ENCODE peak calls at places on chromosome 5, in seven cellular contexts. One of them, this sample, is unnamed.

GRCh38 chr5:157342822-157343402 is 77.0 kb downstream of the CYFIP2 start:
- DNase-seq in CD4-positive, alpha-beta T cell: no peak
- DNase-seq in hepatocyte: peak; percentile 30
- DNase-seq in CD4-positive, CD25-positive, alpha-beta regulatory T cell: peak; percentile 15
- DNase-seq in tibial artery: no peak
- DNase-seq in psoas muscle: peak; percentile 55
- DNase-seq in neuronal stem cell: no peak
- DNase-seq in this sample: no peak

GRCh38 chr5:84255318-84255717 is 129.4 kb downstream of the EDIL3 start:
- DNase-seq in psoas muscle: no peak
- DNase-seq in CD4-positive, alpha-beta T cell: no peak
- DNase-seq in CD4-positive, CD25-positive, alpha-beta regulatory T cell: no peak
- DNase-seq in neuronal stem cell: no peak
- DNase-seq in tibial artery: no peak
- DNase-seq in hepatocyte: peak; percentile 28
- DNase-seq in this sample: no peak

GRCh38 chr5:56207537-56207936 is 25.6 kb downstream of the ANKRD55 start:
- DNase-seq in tibial artery: no peak
- DNase-seq in CD4-positive, CD25-positive, alpha-beta regulatory T cell: no peak
- DNase-seq in CD4-positive, alpha-beta T cell: no peak
- DNase-seq in hepatocyte: no peak
- DNase-seq in psoas muscle: no peak
- DNase-seq in neuronal stem cell: no peak
- DNase-seq in this sample: no peak

GRCh38 chr5:153960269-153961215 is 78.2 kb downstream of the FAM114A2 start:
- DNase-seq in neuronal stem cell: no peak
- DNase-seq in psoas muscle: no peak
- DNase-seq in CD4-positive, alpha-beta T cell: no peak
- DNase-seq in CD4-positive, CD25-positive, alpha-beta regulatory T cell: no peak
- DNase-seq in tibial artery: no peak
- DNase-seq in hepatocyte: no peak
- DNase-seq in this sample: no peak

GRCh38 chr5:79255786-79256557 is 20.0 kb downstream of the JMY start:
- DNase-seq in hepatocyte: peak; percentile 59
- DNase-seq in tibial artery: no peak
- DNase-seq in psoas muscle: no peak
- DNase-seq in CD4-positive, alpha-beta T cell: no peak
- DNase-seq in CD4-positive, CD25-positive, alpha-beta regulatory T cell: no peak
- DNase-seq in neuronal stem cell: peak; percentile 21
- DNase-seq in this sample: no peak

GRCh38 chr5:124922255-124922975 is 176.0 kb upstream of the ZNF608 start:
- DNase-seq in tibial artery: no peak
- DNase-seq in neuronal stem cell: no peak
- DNase-seq in hepatocyte: no peak
- DNase-seq in psoas muscle: no peak
- DNase-seq in CD4-positive, alpha-beta T cell: no peak
- DNase-seq in CD4-positive, CD25-positive, alpha-beta regulatory T cell: no peak
- DNase-seq in this sample: no peak

GRCh38 chr5:14742427-14743010 is 78.0 kb downstream of the OTULIN start:
- DNase-seq in hepatocyte: no peak
- DNase-seq in CD4-positive, CD25-positive, alpha-beta regulatory T cell: no peak
- DNase-seq in CD4-positive, alpha-beta T cell: no peak
- DNase-seq in tibial artery: peak; percentile 48
- DNase-seq in neuronal stem cell: no peak
- DNase-seq in psoas muscle: no peak
- DNase-seq in this sample: no peak

GRCh38 chr5:32229586-32229985 is 55.5 kb upstream of the GOLPH3 start:
- DNase-seq in CD4-positive, alpha-beta T cell: no peak
- DNase-seq in CD4-positive, CD25-positive, alpha-beta regulatory T cell: no peak
- DNase-seq in neuronal stem cell: no peak
- DNase-seq in tibial artery: no peak
- DNase-seq in psoas muscle: no peak
- DNase-seq in hepatocyte: no peak
- DNase-seq in this sample: no peak

GRCh38 chr5:108681079-108681921 is 66.4 kb upstream of the FER start:
- DNase-seq in hepatocyte: peak; percentile 72
- DNase-seq in psoas muscle: no peak
- DNase-seq in CD4-positive, CD25-positive, alpha-beta regulatory T cell: peak; percentile 30
- DNase-seq in neuronal stem cell: peak; percentile 35
- DNase-seq in tibial artery: peak; percentile 72
- DNase-seq in CD4-positive, alpha-beta T cell: no peak
- DNase-seq in this sample: peak; percentile 45

GRCh38 chr5:177596775-177597238 is 3.1 kb upstream of the B4GALT7 start:
- DNase-seq in hepatocyte: no peak
- DNase-seq in CD4-positive, CD25-positive, alpha-beta regulatory T cell: no peak
- DNase-seq in CD4-positive, alpha-beta T cell: no peak
- DNase-seq in tibial artery: no peak
- DNase-seq in psoas muscle: no peak
- DNase-seq in neuronal stem cell: no peak
- DNase-seq in this sample: no peak

GRCh38 chr5:170278611-170279500 is 18.7 kb downstream of the LCP2 start:
- DNase-seq in CD4-positive, CD25-positive, alpha-beta regulatory T cell: peak; percentile 91
- DNase-seq in hepatocyte: no peak
- DNase-seq in psoas muscle: peak; percentile 62
- DNase-seq in CD4-positive, alpha-beta T cell: peak; percentile 90
- DNase-seq in neuronal stem cell: no peak
- DNase-seq in tibial artery: no peak
- DNase-seq in this sample: no peak

GRCh38 chr5:134370306-134370870 is 981 bp upstream of the UBE2B start:
- DNase-seq in CD4-positive, CD25-positive, alpha-beta regulatory T cell: no peak
- DNase-seq in psoas muscle: no peak
- DNase-seq in CD4-positive, alpha-beta T cell: no peak
- DNase-seq in hepatocyte: no peak
- DNase-seq in tibial artery: no peak
- DNase-seq in neuronal stem cell: no peak
- DNase-seq in this sample: no peak

GRCh38 chr5:139809331-139809810 is 13.8 kb downstream of the PSD2 start:
- DNase-seq in CD4-positive, CD25-positive, alpha-beta regulatory T cell: no peak
- DNase-seq in hepatocyte: no peak
- DNase-seq in neuronal stem cell: no peak
- DNase-seq in psoas muscle: peak; percentile 37
- DNase-seq in CD4-positive, alpha-beta T cell: no peak
- DNase-seq in tibial artery: no peak
- DNase-seq in this sample: no peak

GRCh38 chr5:176985516-176985915 is 21.1 kb downstream of the UIMC1 start:
- DNase-seq in CD4-positive, alpha-beta T cell: peak; percentile 38
- DNase-seq in hepatocyte: no peak
- DNase-seq in CD4-positive, CD25-positive, alpha-beta regulatory T cell: peak; percentile 65
- DNase-seq in neuronal stem cell: no peak
- DNase-seq in psoas muscle: no peak
- DNase-seq in tibial artery: no peak
- DNase-seq in this sample: no peak

GRCh38 chr5:158619083-158619788 is 480.5 kb downstream of the EBF1 start:
- DNase-seq in hepatocyte: peak; percentile 34
- DNase-seq in CD4-positive, alpha-beta T cell: no peak
- DNase-seq in neuronal stem cell: no peak
- DNase-seq in CD4-positive, CD25-positive, alpha-beta regulatory T cell: no peak
- DNase-seq in tibial artery: no peak
- DNase-seq in psoas muscle: no peak
- DNase-seq in this sample: no peak

GRCh38 chr5:112226215-112226614 is 192.9 kb downstream of the EPB41L4A start:
- DNase-seq in CD4-positive, alpha-beta T cell: no peak
- DNase-seq in psoas muscle: no peak
- DNase-seq in neuronal stem cell: no peak
- DNase-seq in tibial artery: no peak
- DNase-seq in hepatocyte: no peak
- DNase-seq in CD4-positive, CD25-positive, alpha-beta regulatory T cell: no peak
- DNase-seq in this sample: no peak

GRCh38 chr5:119743927-119744326 is 114.6 kb downstream of the FAM170A start:
- DNase-seq in tibial artery: no peak
- DNase-seq in psoas muscle: no peak
- DNase-seq in neuronal stem cell: peak; percentile 51
- DNase-seq in CD4-positive, alpha-beta T cell: no peak
- DNase-seq in CD4-positive, CD25-positive, alpha-beta regulatory T cell: peak; percentile 11
- DNase-seq in hepatocyte: peak; percentile 64
- DNase-seq in this sample: peak; percentile 57

GRCh38 chr5:63008195-63008594 is 429.6 kb downstream of the LRRC70 start:
- DNase-seq in psoas muscle: no peak
- DNase-seq in hepatocyte: no peak
- DNase-seq in CD4-positive, alpha-beta T cell: no peak
- DNase-seq in CD4-positive, CD25-positive, alpha-beta regulatory T cell: no peak
- DNase-seq in tibial artery: peak; percentile 58
- DNase-seq in neuronal stem cell: no peak
- DNase-seq in this sample: no peak

GRCh38 chr5:42951847-42952411 is 88.2 kb downstream of the ANXA2R start:
- DNase-seq in neuronal stem cell: no peak
- DNase-seq in hepatocyte: no peak
- DNase-seq in tibial artery: no peak
- DNase-seq in CD4-positive, CD25-positive, alpha-beta regulatory T cell: peak; percentile 67
- DNase-seq in CD4-positive, alpha-beta T cell: peak; percentile 51
- DNase-seq in psoas muscle: peak; percentile 60
- DNase-seq in this sample: no peak

GRCh38 chr5:91183743-91184142 is 199.4 kb downstream of the ARRDC3 start:
- DNase-seq in hepatocyte: no peak
- DNase-seq in tibial artery: no peak
- DNase-seq in neuronal stem cell: no peak
- DNase-seq in CD4-positive, CD25-positive, alpha-beta regulatory T cell: no peak
- DNase-seq in psoas muscle: no peak
- DNase-seq in CD4-positive, alpha-beta T cell: no peak
- DNase-seq in this sample: no peak

GRCh38 chr5:5009240-5009639 is 130.9 kb upstream of the ADAMTS16 start:
- DNase-seq in psoas muscle: no peak
- DNase-seq in neuronal stem cell: no peak
- DNase-seq in tibial artery: no peak
- DNase-seq in CD4-positive, alpha-beta T cell: no peak
- DNase-seq in hepatocyte: no peak
- DNase-seq in CD4-positive, CD25-positive, alpha-beta regulatory T cell: no peak
- DNase-seq in this sample: no peak

GRCh38 chr5:31854181-31854624 is 215.3 kb downstream of the PDZD2 start:
- DNase-seq in neuronal stem cell: no peak
- DNase-seq in hepatocyte: peak; percentile 31
- DNase-seq in tibial artery: no peak
- DNase-seq in CD4-positive, alpha-beta T cell: no peak
- DNase-seq in psoas muscle: no peak
- DNase-seq in CD4-positive, CD25-positive, alpha-beta regulatory T cell: no peak
- DNase-seq in this sample: peak; percentile 45

GRCh38 chr5:135587849-135588248 is 9.1 kb upstream of the CXCL14 start:
- DNase-seq in psoas muscle: no peak
- DNase-seq in CD4-positive, alpha-beta T cell: no peak
- DNase-seq in tibial artery: no peak
- DNase-seq in CD4-positive, CD25-positive, alpha-beta regulatory T cell: no peak
- DNase-seq in hepatocyte: no peak
- DNase-seq in neuronal stem cell: no peak
- DNase-seq in this sample: no peak

GRCh38 chr5:177555665-177556064 is 1.3 kb upstream of the FAM193B start:
- DNase-seq in CD4-positive, CD25-positive, alpha-beta regulatory T cell: no peak
- DNase-seq in hepatocyte: no peak
- DNase-seq in neuronal stem cell: no peak
- DNase-seq in tibial artery: no peak
- DNase-seq in psoas muscle: no peak
- DNase-seq in CD4-positive, alpha-beta T cell: no peak
- DNase-seq in this sample: no peak

GRCh38 chr5:398475-399295 is 44.3 kb upstream of the EXOC3 start:
- DNase-seq in CD4-positive, alpha-beta T cell: no peak
- DNase-seq in CD4-positive, CD25-positive, alpha-beta regulatory T cell: no peak
- DNase-seq in hepatocyte: peak; percentile 5
- DNase-seq in tibial artery: peak; percentile 60
- DNase-seq in psoas muscle: peak; percentile 49
- DNase-seq in neuronal stem cell: no peak
- DNase-seq in this sample: no peak

GRCh38 chr5:139177809-139178581 is 20.2 kb downstream of the SIL1 start:
- DNase-seq in CD4-positive, alpha-beta T cell: no peak
- DNase-seq in tibial artery: no peak
- DNase-seq in neuronal stem cell: no peak
- DNase-seq in hepatocyte: no peak
- DNase-seq in psoas muscle: peak; percentile 92
- DNase-seq in CD4-positive, CD25-positive, alpha-beta regulatory T cell: no peak
- DNase-seq in this sample: no peak

GRCh38 chr5:112703866-112704820 is 33.5 kb upstream of the APC start:
- DNase-seq in neuronal stem cell: no peak
- DNase-seq in psoas muscle: no peak
- DNase-seq in CD4-positive, alpha-beta T cell: no peak
- DNase-seq in CD4-positive, CD25-positive, alpha-beta regulatory T cell: no peak
- DNase-seq in tibial artery: no peak
- DNase-seq in hepatocyte: peak; percentile 45
- DNase-seq in this sample: no peak

GRCh38 chr5:175436403-175436802 is 7.6 kb downstream of the DRD1 start:
- DNase-seq in CD4-positive, CD25-positive, alpha-beta regulatory T cell: no peak
- DNase-seq in neuronal stem cell: no peak
- DNase-seq in CD4-positive, alpha-beta T cell: no peak
- DNase-seq in tibial artery: no peak
- DNase-seq in psoas muscle: no peak
- DNase-seq in hepatocyte: no peak
- DNase-seq in this sample: no peak

GRCh38 chr5:11904270-11904906 is at the start of gene CTNND2:
- DNase-seq in CD4-positive, CD25-positive, alpha-beta regulatory T cell: no peak
- DNase-seq in hepatocyte: peak; percentile 86
- DNase-seq in tibial artery: no peak
- DNase-seq in neuronal stem cell: peak; percentile 82
- DNase-seq in CD4-positive, alpha-beta T cell: no peak
- DNase-seq in psoas muscle: no peak
- DNase-seq in this sample: peak; percentile 74

GRCh38 chr5:76954383-76954763 is 1.5 kb downstream of the CRHBP start:
- DNase-seq in psoas muscle: no peak
- DNase-seq in tibial artery: no peak
- DNase-seq in CD4-positive, CD25-positive, alpha-beta regulatory T cell: no peak
- DNase-seq in neuronal stem cell: no peak
- DNase-seq in hepatocyte: no peak
- DNase-seq in CD4-positive, alpha-beta T cell: no peak
- DNase-seq in this sample: no peak
- H3K27me3 ChIP-seq in psoas muscle: no peaks in the 10 kb centered on the region
- H3K27me3 ChIP-seq in tibial artery: no peaks in the 10 kb centered on the region
- H3K27me3 ChIP-seq in CD4-positive, CD25-positive, alpha-beta regulatory T cell: peaks cover 27% of the 10 kb centered on the region
- H3K27me3 ChIP-seq in neuronal stem cell: peaks cover 43% of the 10 kb centered on the region
- H3K27me3 ChIP-seq in hepatocyte: peaks cover 45% of the 10 kb centered on the region
- H3K27me3 ChIP-seq in CD4-positive, alpha-beta T cell: peaks cover 49% of the 10 kb centered on the region
- H3K27me3 ChIP-seq in this sample: peaks cover 25% of the 10 kb centered on the region

GRCh38 chr5:2708751-2709150 is 42.7 kb downstream of the IRX2 start:
- DNase-seq in neuronal stem cell: no peak
- DNase-seq in tibial artery: peak; percentile 42
- DNase-seq in CD4-positive, alpha-beta T cell: no peak
- DNase-seq in psoas muscle: no peak
- DNase-seq in CD4-positive, CD25-positive, alpha-beta regulatory T cell: no peak
- DNase-seq in hepatocyte: no peak
- DNase-seq in this sample: no peak
- H3K27me3 ChIP-seq in neuronal stem cell: peaks cover 2% of the 10 kb centered on the region
- H3K27me3 ChIP-seq in tibial artery: no peaks in the 10 kb centered on the region
- H3K27me3 ChIP-seq in CD4-positive, alpha-beta T cell: no peaks in the 10 kb centered on the region
- H3K27me3 ChIP-seq in psoas muscle: no peaks in the 10 kb centered on the region
- H3K27me3 ChIP-seq in CD4-positive, CD25-positive, alpha-beta regulatory T cell: no peaks in the 10 kb centered on the region
- H3K27me3 ChIP-seq in hepatocyte: no peaks in the 10 kb centered on the region
- H3K27me3 ChIP-seq in this sample: no peaks in the 10 kb centered on the region

DNA sequence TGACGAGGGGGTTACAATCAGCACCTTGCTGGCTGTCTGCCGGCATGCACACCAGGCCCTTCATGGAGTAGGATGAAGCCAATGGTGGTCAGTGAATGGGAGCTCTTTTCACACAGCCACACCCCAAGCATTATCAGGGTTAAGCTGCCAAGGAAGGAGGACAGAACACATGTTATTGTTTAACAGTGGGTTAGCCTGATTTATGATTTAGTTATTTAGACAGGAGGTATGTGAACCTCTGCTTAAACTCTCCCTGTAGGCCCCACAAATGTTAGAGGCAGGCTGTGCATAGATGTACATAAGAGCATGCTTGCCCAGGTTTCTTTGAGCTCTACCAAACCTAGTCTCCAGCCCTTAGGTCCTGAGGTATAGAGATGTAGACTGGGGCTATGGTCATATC is 262.9 kb downstream of the SPOCK1 start:
- DNase-seq in CD4-positive, CD25-positive, alpha-beta regulatory T cell: no peak
- DNase-seq in neuronal stem cell: no peak
- DNase-seq in tibial artery: no peak
- DNase-seq in hepatocyte: no peak
- DNase-seq in CD4-positive, alpha-beta T cell: no peak
- DNase-seq in psoas muscle: no peak
- DNase-seq in this sample: no peak
- H3K27me3 ChIP-seq in CD4-positive, CD25-positive, alpha-beta regulatory T cell: no peaks in the 10 kb centered on the region
- H3K27me3 ChIP-seq in neuronal stem cell: no peaks in the 10 kb centered on the region
- H3K27me3 ChIP-seq in tibial artery: no peaks in the 10 kb centered on the region
- H3K27me3 ChIP-seq in hepatocyte: no peaks in the 10 kb centered on the region
- H3K27me3 ChIP-seq in CD4-positive, alpha-beta T cell: no peaks in the 10 kb centered on the region
- H3K27me3 ChIP-seq in psoas muscle: no peaks in the 10 kb centered on the region
- H3K27me3 ChIP-seq in this sample: no peaks in the 10 kb centered on the region

GRCh38 chr5:72141440-72142271 is 34.4 kb downstream of the MAP1B start:
- DNase-seq in hepatocyte: peak; percentile 45
- DNase-seq in psoas muscle: no peak
- DNase-seq in neuronal stem cell: no peak
- DNase-seq in CD4-positive, alpha-beta T cell: no peak
- DNase-seq in tibial artery: peak; percentile 80
- DNase-seq in CD4-positive, CD25-positive, alpha-beta regulatory T cell: no peak
- DNase-seq in this sample: no peak
- H3K27me3 ChIP-seq in hepatocyte: no peaks in the 10 kb centered on the region
- H3K27me3 ChIP-seq in psoas muscle: no peaks in the 10 kb centered on the region
- H3K27me3 ChIP-seq in neuronal stem cell: no peaks in the 10 kb centered on the region
- H3K27me3 ChIP-seq in CD4-positive, alpha-beta T cell: peaks cover 12% of the 10 kb centered on the region
- H3K27me3 ChIP-seq in tibial artery: no peaks in the 10 kb centered on the region
- H3K27me3 ChIP-seq in CD4-positive, CD25-positive, alpha-beta regulatory T cell: peaks cover 12% of the 10 kb centered on the region
- H3K27me3 ChIP-seq in this sample: no peaks in the 10 kb centered on the region

This sample was measured in iPS DF 6.9.